ENCODE peak calls at places on chromosomes 2 and 18, in six cellular contexts. J, P, G, Z, W and D are unnamed samples.

GRCh38 chr2:12032975-12033374 is 286.5 kb downstream of the LPIN1 start:
- DNase-seq in J (no peak), G (no peak), W (no peak), Z (no peak), P (peak; percentile 65), D (no peak)

GRCh38 chr2:213443952-213444351 is 159.7 kb downstream of the SPAG16 start:
- DNase-seq in P (no peak), W (no peak), Z (no peak), G (no peak), J (no peak), D (no peak)

GRCh38 chr18:6542296-6542695 is 127.6 kb upstream of the L3MBTL4 start:
- DNase-seq in Z (no peak), G (no peak), J (no peak), P (no peak), W (no peak), D (no peak)

GRCh38 chr2:95760839-95761525 is 169.2 kb downstream of the TRIM43 start:
- DNase-seq in J (peak; percentile 64), Z (no peak), W (no peak), P (peak; percentile 52), G (no peak), D (no peak)

GRCh38 chr2:118430510-118431187 is 342.4 kb downstream of the INSIG2 start:
- DNase-seq in G (no peak), W (no peak), Z (no peak), P (peak; percentile 83), J (no peak), D (no peak)

GRCh38 chr18:46953195-46953594 is 35.8 kb downstream of the KATNAL2 start:
- DNase-seq in W (no peak), Z (no peak), J (no peak), P (no peak), G (no peak), D (no peak)

GRCh38 chr2:140117371-140117770 is 1337.2 kb upstream of the NXPH2 start:
- DNase-seq in Z (no peak), J (no peak), W (no peak), G (no peak), P (no peak), D (no peak)

GRCh38 chr2:219327719-219328118 is 4.8 kb downstream of the RESP18 start:
- DNase-seq in W (no peak), Z (no peak), P (no peak), G (no peak), J (no peak), D (no peak)

GRCh38 chr2:190121971-190122370 is 59.4 kb upstream of the MSTN start:
- DNase-seq in J (no peak), W (no peak), Z (peak; percentile 12), G (no peak), P (no peak), D (no peak)

GRCh38 chr18:37567061-37567993 is 1.7 kb upstream of the CELF4 start:
- DNase-seq in J (no peak), W (no peak), G (peak; percentile 79), Z (peak; percentile 10), P (no peak), D (no peak)

GRCh38 chr18:31273812-31274527 is 44.0 kb upstream of the DSG1 start:
- DNase-seq in P (no peak), Z (no peak), G (no peak), W (no peak), J (no peak), D (no peak)

GRCh38 chr2:112622528-112622849 is 23.2 kb upstream of the SLC20A1 start:
- DNase-seq in P (peak; percentile 84), Z (no peak), J (no peak), G (no peak), W (no peak), D (no peak)

GRCh38 chr2:166825914-166826313 is 62.4 kb upstream of the XIRP2 start:
- DNase-seq in W (no peak), G (no peak), P (no peak), J (no peak), Z (no peak), D (no peak)

GRCh38 chr2:147311058-147311429 is 533.8 kb upstream of the ACVR2A start:
- DNase-seq in Z (no peak), G (no peak), P (no peak), J (no peak), W (no peak), D (no peak)

GRCh38 chr2:84251651-84252278 is 207.3 kb downstream of the SUCLG1 start:
- DNase-seq in Z (no peak), W (no peak), J (no peak), G (no peak), P (no peak), D (no peak)

GRCh38 chr2:216275890-216276289 is 96.4 kb downstream of the MARCHF4 start:
- DNase-seq in G (no peak), P (no peak), W (no peak), J (no peak), Z (no peak), D (no peak)

GRCh38 chr2:61855178-61855523 is 1.3 kb upstream of the FAM161A start:
- DNase-seq in Z (no peak), G (peak; percentile 40), W (no peak), P (peak; percentile 44), J (no peak), D (no peak)

GRCh38 chr2:60517441-60517840 is 36.0 kb downstream of the BCL11A start:
- DNase-seq in G (no peak), W (no peak), P (no peak), J (no peak), Z (no peak), D (no peak)

GRCh38 chr18:41354151-41354550 is 600.9 kb upstream of the PIK3C3 start:
- DNase-seq in Z (no peak), J (no peak), G (no peak), W (no peak), P (no peak), D (no peak)

GRCh38 chr18:59873616-59874015 is 26.2 kb upstream of the PMAIP1 start:
- DNase-seq in G (no peak), P (no peak), W (no peak), J (no peak), Z (no peak), D (no peak)

GRCh38 chr18:45274026-45274425 is 341.2 kb upstream of the SLC14A2 start:
- DNase-seq in P (no peak), W (no peak), Z (no peak), G (no peak), J (no peak), D (no peak)

GRCh38 chr2:48940606-48941005 is 185.1 kb upstream of the LHCGR start:
- DNase-seq in W (no peak), Z (no peak), G (no peak), P (no peak), J (no peak), D (no peak)

GRCh38 chr2:222598611-222599010 is 57.3 kb downstream of the FARSB start:
- DNase-seq in J (no peak), P (no peak), Z (no peak), G (no peak), W (no peak), D (no peak)

GRCh38 chr2:186771850-186772463 is 77.0 kb downstream of the ZSWIM2 start:
- DNase-seq in Z (no peak), G (no peak), W (no peak), J (no peak), P (peak; percentile 93), D (no peak)

GRCh38 chr2:150610670-150611279 is 123.3 kb upstream of the RND3 start:
- DNase-seq in Z (peak; percentile 59), J (no peak), G (no peak), W (no peak), P (peak; percentile 35), D (no peak)
- TF ChIP-seq CTCF in Z (peak; percentile 40), J (peak; percentile 30), G (peak; percentile 36), W (peak; percentile 71), P (peak; percentile 66), D (no peak)

DNA sequence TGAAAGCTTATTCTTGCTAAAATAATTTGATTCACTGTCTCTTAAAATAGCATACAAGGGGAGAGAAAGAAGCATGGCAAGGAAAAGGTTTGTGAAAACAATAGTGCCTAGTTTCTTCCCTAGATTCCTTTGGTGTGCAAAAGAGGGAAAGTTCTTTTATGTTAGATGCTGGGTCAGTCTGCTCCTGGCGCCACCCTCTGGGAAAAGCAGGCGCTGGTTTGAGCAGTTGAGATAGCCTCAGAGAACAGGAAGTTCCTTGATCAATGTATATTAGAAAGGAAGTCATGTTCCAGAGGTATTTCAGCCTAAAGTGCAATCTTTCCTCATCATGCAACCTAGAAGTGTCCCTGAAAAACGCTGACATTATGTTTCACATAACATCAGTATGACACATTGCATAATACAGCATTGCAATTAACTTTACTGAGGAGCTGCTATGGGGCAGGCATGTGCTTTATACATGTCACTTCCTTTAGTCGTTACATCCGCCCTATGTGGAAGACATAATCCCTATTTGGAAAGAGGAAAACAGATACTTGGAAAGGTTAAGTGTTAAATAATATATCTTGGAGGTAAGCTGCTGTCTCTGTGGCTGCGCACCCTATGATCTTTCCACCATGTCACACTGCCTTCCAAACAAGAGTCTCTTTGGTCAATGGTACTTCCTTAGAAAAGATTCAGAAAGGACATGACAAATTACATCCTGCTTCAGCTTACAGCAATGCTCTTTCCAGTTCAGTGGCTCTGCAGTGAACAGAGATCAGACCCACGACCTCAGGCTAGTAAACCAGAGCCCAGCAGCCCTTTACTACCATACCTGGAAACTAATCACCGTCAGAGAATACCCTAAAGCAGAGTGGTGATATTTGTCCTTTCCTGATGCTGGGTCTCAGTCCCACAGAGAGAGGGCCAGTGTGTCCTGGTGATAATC is 369.7 kb downstream of the RAD51AP2 start:
- DNase-seq in G (no peak), W (no peak), P (no peak), Z (peak; percentile 55), J (no peak), D (no peak)
- TF ChIP-seq CTCF in G (no peak), W (peak; percentile 11), P (no peak), Z (peak; percentile 28), J (no peak), D (no peak)

GRCh38 chr2:75541430-75541829 is 19.3 kb downstream of the EVA1A start:
- DNase-seq in P (no peak), J (no peak), Z (no peak), G (no peak), W (no peak), D (no peak)

GRCh38 chr2:75533135-75533534 is 27.6 kb downstream of the EVA1A start:
- DNase-seq in W (no peak), Z (no peak), J (no peak), G (no peak), P (no peak), D (no peak)

GRCh38 chr2:75540994-75541393 is 19.7 kb downstream of the EVA1A start:
- DNase-seq in J (no peak), P (no peak), G (no peak), Z (no peak), W (no peak), D (no peak)

GRCh38 chr2:75539955-75540716 is 20.6 kb downstream of the EVA1A start:
- DNase-seq in Z (no peak), P (no peak), G (no peak), W (no peak), J (no peak), D (no peak)

GRCh38 chr2:75537658-75538057 is 23.1 kb downstream of the EVA1A start:
- DNase-seq in J (no peak), P (no peak), G (no peak), Z (no peak), W (no peak), D (no peak)
- TF ChIP-seq CTCF in J (no peak), P (no peak), G (no peak), Z (no peak), W (no peak), D (no peak)

DNA sequence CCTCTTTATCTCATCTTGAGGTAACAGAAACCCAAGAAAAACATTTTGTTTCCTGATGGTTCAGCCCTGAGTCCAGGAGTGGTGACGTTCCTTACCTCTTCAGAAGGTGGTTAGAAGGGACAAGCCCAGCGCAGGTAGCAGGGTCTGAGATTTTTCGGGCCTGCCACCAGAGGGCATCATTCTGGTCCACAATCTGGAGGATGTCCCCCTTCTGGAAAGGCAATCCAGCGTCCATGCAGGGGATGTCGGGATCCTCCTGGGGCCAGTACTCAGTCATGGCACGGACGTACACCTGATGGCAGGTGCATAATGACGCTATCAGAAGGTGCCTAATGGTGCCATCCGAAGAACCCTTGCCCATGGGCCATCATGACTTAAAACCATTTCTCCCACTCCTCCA is 17.7 kb downstream of the MPP4 start:
- DNase-seq in Z (peak; percentile 2), P (no peak), G (no peak), J (no peak), W (no peak), D (no peak)
- TF ChIP-seq CTCF in Z (peak; percentile 48), P (peak; percentile 53), G (no peak), J (no peak), W (no peak), D (peak; percentile 14)